ENCODE peak calls at places on chromosomes 2 and 18, in ten cellular contexts. One of them, this sample, is unnamed.

GRCh38 chr2:44291281-44292248 is 16.3 kb downstream of the SLC3A1 start:
- DNase-seq in tibial nerve: no peak
- DNase-seq in ovary: no peak
- DNase-seq in HepG2: peak
- DNase-seq in K562: no peak
- DNase-seq in sigmoid colon: no peak
- DNase-seq in H1: no peak
- DNase-seq in esophagus muscularis mucosa: no peak
- DNase-seq in transverse colon: peak
- DNase-seq in A549: peak
- DNase-seq in this sample: peak

GRCh38 chr2:45748239-45748638 is 96.8 kb downstream of the PRKCE start:
- DNase-seq in transverse colon: no peak
- DNase-seq in sigmoid colon: no peak
- DNase-seq in esophagus muscularis mucosa: no peak
- DNase-seq in ovary: no peak
- DNase-seq in A549: no peak
- DNase-seq in K562: no peak
- DNase-seq in HepG2: no peak
- DNase-seq in tibial nerve: peak
- DNase-seq in H1: no peak
- DNase-seq in this sample: no peak

GRCh38 chr2:138202762-138203161 is 238.5 kb downstream of the HNMT start:
- DNase-seq in A549: no peak
- DNase-seq in transverse colon: no peak
- DNase-seq in ovary: no peak
- DNase-seq in HepG2: no peak
- DNase-seq in sigmoid colon: no peak
- DNase-seq in tibial nerve: no peak
- DNase-seq in K562: no peak
- DNase-seq in H1: no peak
- DNase-seq in esophagus muscularis mucosa: no peak
- DNase-seq in this sample: no peak

GRCh38 chr2:174334781-174335604 is at the start of gene SP9:
- DNase-seq in transverse colon: peak
- DNase-seq in HepG2: peak
- DNase-seq in H1: peak
- DNase-seq in K562: peak
- DNase-seq in tibial nerve: no peak
- DNase-seq in A549: peak
- DNase-seq in sigmoid colon: no peak
- DNase-seq in esophagus muscularis mucosa: no peak
- DNase-seq in ovary: no peak
- DNase-seq in this sample: no peak

GRCh38 chr2:15744820-15745219 is 153.2 kb downstream of the DDX1 start:
- DNase-seq in HepG2: no peak
- DNase-seq in esophagus muscularis mucosa: no peak
- DNase-seq in tibial nerve: no peak
- DNase-seq in H1: no peak
- DNase-seq in K562: no peak
- DNase-seq in A549: no peak
- DNase-seq in ovary: no peak
- DNase-seq in transverse colon: no peak
- DNase-seq in sigmoid colon: no peak
- DNase-seq in this sample: no peak

GRCh38 chr18:56711706-56712445 is 60.7 kb downstream of the WDR7 start:
- DNase-seq in K562: no peak
- DNase-seq in esophagus muscularis mucosa: no peak
- DNase-seq in ovary: no peak
- DNase-seq in H1: no peak
- DNase-seq in sigmoid colon: no peak
- DNase-seq in A549: no peak
- DNase-seq in transverse colon: no peak
- DNase-seq in tibial nerve: no peak
- DNase-seq in HepG2: no peak
- DNase-seq in this sample: no peak

GRCh38 chr2:111624401-111625156 is 259.4 kb downstream of the ANAPC1 start:
- DNase-seq in esophagus muscularis mucosa: no peak
- DNase-seq in ovary: no peak
- DNase-seq in sigmoid colon: no peak
- DNase-seq in HepG2: peak
- DNase-seq in A549: peak
- DNase-seq in H1: no peak
- DNase-seq in K562: no peak
- DNase-seq in tibial nerve: no peak
- DNase-seq in transverse colon: no peak
- DNase-seq in this sample: no peak

GRCh38 chr2:173271825-173272224 is 82.8 kb upstream of the CDCA7 start:
- DNase-seq in HepG2: no peak
- DNase-seq in K562: no peak
- DNase-seq in A549: peak
- DNase-seq in sigmoid colon: no peak
- DNase-seq in esophagus muscularis mucosa: no peak
- DNase-seq in H1: no peak
- DNase-seq in transverse colon: no peak
- DNase-seq in tibial nerve: no peak
- DNase-seq in ovary: no peak
- DNase-seq in this sample: no peak

GRCh38 chr2:121502781-121503180 is 27.9 kb upstream of the RNU4ATAC start:
- DNase-seq in tibial nerve: no peak
- DNase-seq in esophagus muscularis mucosa: no peak
- DNase-seq in HepG2: no peak
- DNase-seq in sigmoid colon: no peak
- DNase-seq in H1: no peak
- DNase-seq in transverse colon: no peak
- DNase-seq in ovary: no peak
- DNase-seq in A549: no peak
- DNase-seq in K562: no peak
- DNase-seq in this sample: no peak

GRCh38 chr18:33918571-33918970 is 306.1 kb downstream of the NOL4 start:
- DNase-seq in ovary: no peak
- DNase-seq in K562: no peak
- DNase-seq in HepG2: no peak
- DNase-seq in transverse colon: no peak
- DNase-seq in A549: no peak
- DNase-seq in tibial nerve: no peak
- DNase-seq in sigmoid colon: no peak
- DNase-seq in esophagus muscularis mucosa: no peak
- DNase-seq in H1: no peak
- DNase-seq in this sample: no peak

GRCh38 chr2:135741395-135742306 is at the start of gene UBXN4:
- DNase-seq in sigmoid colon: peak
- DNase-seq in ovary: peak
- DNase-seq in K562: peak
- DNase-seq in transverse colon: peak
- DNase-seq in HepG2: peak
- DNase-seq in A549: peak
- DNase-seq in esophagus muscularis mucosa: peak
- DNase-seq in H1: peak
- DNase-seq in tibial nerve: peak
- DNase-seq in this sample: peak

GRCh38 chr2:66899109-66899508 is 464.2 kb downstream of the MEIS1 start:
- DNase-seq in A549: no peak
- DNase-seq in ovary: no peak
- DNase-seq in sigmoid colon: no peak
- DNase-seq in H1: no peak
- DNase-seq in tibial nerve: no peak
- DNase-seq in esophagus muscularis mucosa: no peak
- DNase-seq in transverse colon: no peak
- DNase-seq in HepG2: no peak
- DNase-seq in K562: no peak
- DNase-seq in this sample: no peak

GRCh38 chr2:28643324-28643723 is 108.3 kb upstream of the PPP1CB start:
- DNase-seq in H1: no peak
- DNase-seq in A549: no peak
- DNase-seq in ovary: no peak
- DNase-seq in sigmoid colon: peak
- DNase-seq in HepG2: peak
- DNase-seq in esophagus muscularis mucosa: no peak
- DNase-seq in transverse colon: no peak
- DNase-seq in K562: no peak
- DNase-seq in tibial nerve: no peak
- DNase-seq in this sample: peak

GRCh38 chr2:129050116-129050515 is 731.4 kb upstream of the HS6ST1 start:
- DNase-seq in H1: no peak
- DNase-seq in HepG2: no peak
- DNase-seq in A549: no peak
- DNase-seq in tibial nerve: no peak
- DNase-seq in esophagus muscularis mucosa: no peak
- DNase-seq in ovary: no peak
- DNase-seq in transverse colon: no peak
- DNase-seq in K562: no peak
- DNase-seq in sigmoid colon: no peak
- DNase-seq in this sample: no peak

GRCh38 chr2:3743951-3744555 is 40.7 kb downstream of the DCDC2C start:
- DNase-seq in ovary: no peak
- DNase-seq in transverse colon: no peak
- DNase-seq in esophagus muscularis mucosa: no peak
- DNase-seq in H1: no peak
- DNase-seq in sigmoid colon: no peak
- DNase-seq in tibial nerve: no peak
- DNase-seq in K562: no peak
- DNase-seq in A549: no peak
- DNase-seq in HepG2: no peak
- DNase-seq in this sample: no peak

GRCh38 chr2:44943693-44944101 is 2.2 kb downstream of the SIX3 start:
- DNase-seq in esophagus muscularis mucosa: no peak
- DNase-seq in K562: no peak
- DNase-seq in A549: no peak
- DNase-seq in ovary: no peak
- DNase-seq in sigmoid colon: no peak
- DNase-seq in tibial nerve: no peak
- DNase-seq in transverse colon: no peak
- DNase-seq in H1: no peak
- DNase-seq in HepG2: no peak
- DNase-seq in this sample: no peak

DNA sequence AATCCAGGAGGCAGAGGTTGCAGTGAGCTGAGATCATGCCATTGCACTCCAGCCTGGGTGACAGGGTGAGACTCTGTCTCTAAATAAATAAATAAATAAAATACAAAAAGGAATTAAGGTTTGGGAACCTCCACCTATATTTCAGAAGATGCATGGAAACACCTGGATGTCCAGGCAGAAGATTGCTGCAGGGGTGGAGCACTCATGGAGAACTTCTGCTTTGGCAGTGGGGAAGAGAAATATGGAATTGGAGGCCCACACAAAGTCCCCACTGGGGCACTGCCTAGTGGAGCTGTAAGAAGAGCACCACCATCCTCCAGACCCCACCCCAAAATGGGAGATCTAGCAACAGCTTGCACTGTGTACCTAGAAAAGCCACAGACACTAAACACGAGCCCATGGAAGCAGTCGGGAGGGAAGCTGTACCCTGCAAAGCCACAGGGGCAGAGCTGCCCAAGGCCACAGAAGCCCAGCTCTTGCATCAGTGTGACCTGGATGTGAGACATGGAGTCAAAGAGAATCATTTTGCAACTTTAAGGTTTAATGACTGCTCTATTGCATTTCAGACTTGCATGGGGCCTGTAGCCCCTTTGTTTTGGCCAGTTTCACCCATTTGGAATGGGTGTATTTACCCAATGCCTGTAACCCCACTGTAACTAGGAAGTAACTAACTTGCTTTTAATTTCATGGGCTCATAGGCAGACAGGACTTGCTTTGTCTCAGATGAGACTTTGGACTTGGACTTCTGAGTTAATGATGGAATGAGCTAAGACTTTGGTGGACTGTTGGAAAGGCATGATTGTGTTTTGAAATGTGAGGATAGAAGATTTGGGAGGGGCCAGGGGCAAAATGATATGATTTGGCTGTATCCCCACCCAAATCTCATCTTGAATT is 265.3 kb downstream of the ZEB2 start:
- DNase-seq in HepG2: peak
- DNase-seq in transverse colon: no peak
- DNase-seq in ovary: no peak
- DNase-seq in esophagus muscularis mucosa: no peak
- DNase-seq in A549: no peak
- DNase-seq in K562: no peak
- DNase-seq in tibial nerve: no peak
- DNase-seq in sigmoid colon: no peak
- DNase-seq in H1: no peak
- DNase-seq in this sample: no peak
- TF ChIP-seq EP300 in HepG2: no peak
- TF ChIP-seq EP300 in transverse colon: no peak
- TF ChIP-seq EP300 in ovary: no peak
- TF ChIP-seq EP300 in esophagus muscularis mucosa: no peak
- TF ChIP-seq EP300 in A549: no peak
- TF ChIP-seq EP300 in K562: no peak
- TF ChIP-seq EP300 in tibial nerve: no peak
- TF ChIP-seq EP300 in sigmoid colon: no peak
- TF ChIP-seq EP300 in H1: no peak
- TF ChIP-seq EP300 in this sample: no peak

GRCh38 chr18:46506974-46507373 is 150.0 kb downstream of the LOXHD1 start:
- DNase-seq in ovary: no peak
- DNase-seq in transverse colon: no peak
- DNase-seq in HepG2: no peak
- DNase-seq in tibial nerve: no peak
- DNase-seq in H1: no peak
- DNase-seq in sigmoid colon: peak
- DNase-seq in A549: no peak
- DNase-seq in K562: peak
- DNase-seq in esophagus muscularis mucosa: no peak
- DNase-seq in this sample: no peak
- TF ChIP-seq CTCF in ovary: no peak
- TF ChIP-seq CTCF in transverse colon: no peak
- TF ChIP-seq CTCF in HepG2: no peak
- TF ChIP-seq CTCF in tibial nerve: no peak
- TF ChIP-seq CTCF in H1: no peak
- TF ChIP-seq CTCF in sigmoid colon: no peak
- TF ChIP-seq CTCF in A549: no peak
- TF ChIP-seq CTCF in K562: no peak
- TF ChIP-seq CTCF in esophagus muscularis mucosa: no peak
- TF ChIP-seq CTCF in this sample: no peak

GRCh38 chr2:20186855-20187187 is 38.1 kb downstream of the SDC1 start:
- DNase-seq in H1: no peak
- DNase-seq in HepG2: no peak
- DNase-seq in esophagus muscularis mucosa: no peak
- DNase-seq in ovary: no peak
- DNase-seq in transverse colon: no peak
- DNase-seq in K562: no peak
- DNase-seq in tibial nerve: no peak
- DNase-seq in A549: no peak
- DNase-seq in sigmoid colon: no peak
- DNase-seq in this sample: no peak
- TF ChIP-seq EP300 in H1: no peak
- TF ChIP-seq EP300 in HepG2: no peak
- TF ChIP-seq EP300 in esophagus muscularis mucosa: no peak
- TF ChIP-seq EP300 in ovary: no peak
- TF ChIP-seq EP300 in transverse colon: no peak
- TF ChIP-seq EP300 in K562: no peak
- TF ChIP-seq EP300 in tibial nerve: no peak
- TF ChIP-seq EP300 in A549: no peak
- TF ChIP-seq EP300 in sigmoid colon: no peak
- TF ChIP-seq EP300 in this sample: no peak

DNA sequence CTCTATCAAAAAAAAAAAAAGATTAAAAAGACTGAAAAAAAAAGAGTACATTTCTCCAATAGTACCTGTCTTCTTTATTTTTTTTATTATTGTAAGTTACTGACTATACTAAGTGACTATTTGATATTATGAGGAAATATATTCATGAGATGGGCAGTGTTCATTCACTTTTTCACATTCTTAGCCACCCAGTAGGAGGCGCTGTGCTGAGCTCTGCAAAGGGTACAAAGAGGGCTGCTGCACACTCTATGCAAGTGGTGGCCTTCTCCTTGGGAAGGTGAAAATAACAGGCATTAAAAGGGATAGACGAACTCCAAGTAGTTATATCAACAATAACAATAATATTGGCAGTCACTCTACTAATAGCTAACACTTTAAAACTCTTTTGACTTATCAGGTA is 1034.9 kb upstream of the FANCL start:
- DNase-seq in A549: peak
- DNase-seq in sigmoid colon: no peak
- DNase-seq in transverse colon: no peak
- DNase-seq in K562: peak
- DNase-seq in esophagus muscularis mucosa: no peak
- DNase-seq in HepG2: no peak
- DNase-seq in H1: peak
- DNase-seq in ovary: no peak
- DNase-seq in tibial nerve: no peak
- DNase-seq in this sample: no peak
- TF ChIP-seq CTCF in A549: peak
- TF ChIP-seq CTCF in sigmoid colon: no peak
- TF ChIP-seq CTCF in transverse colon: no peak
- TF ChIP-seq CTCF in K562: peak
- TF ChIP-seq CTCF in esophagus muscularis mucosa: no peak
- TF ChIP-seq CTCF in HepG2: peak
- TF ChIP-seq CTCF in H1: peak
- TF ChIP-seq CTCF in ovary: no peak
- TF ChIP-seq CTCF in tibial nerve: no peak
- TF ChIP-seq CTCF in this sample: no peak